ENCODE peak calls at places on chromosome 4, in nine cellular contexts. Y is Panc1, S is fibroblast of mammary gland, P is tibial nerve, N is stomach, T is cardiac muscle cell, L is heart left ventricle, Z is HL-60, I is lower leg skin. O is an unnamed sample.

GRCh38 chr4:139015948-139016451 is 419 bp downstream of the NOCT start:
- DNase-seq in Y (no peak), S (peak), P (no peak), N (peak), T (peak), L (no peak), Z (peak), I (peak), O (no peak)

GRCh38 chr4:180751009-180751408 is 1492.2 kb upstream of the TENM3 start:
- DNase-seq in Y (no peak), S (peak), P (no peak), N (no peak), T (peak), L (no peak), Z (no peak), I (no peak), O (no peak)

GRCh38 chr4:141210168-141210567 is 10.5 kb upstream of the ZNF330 start:
- DNase-seq in Y (no peak), S (no peak), P (no peak), N (no peak), T (no peak), L (no peak), Z (no peak), I (no peak), O (no peak)

GRCh38 chr4:140333523-140333922 is 39.9 kb upstream of the SCOC start:
- DNase-seq in Y (no peak), S (no peak), P (no peak), N (no peak), T (no peak), L (no peak), Z (no peak), I (no peak), O (no peak)

GRCh38 chr4:128574706-128575105 is 234.8 kb upstream of the JADE1 start:
- DNase-seq in Y (no peak), S (peak), P (peak), N (peak), T (peak), L (peak), Z (peak), I (no peak), O (no peak)

GRCh38 chr4:90943311-90943710 is 816.1 kb downstream of the CCSER1 start:
- DNase-seq in Y (no peak), S (no peak), P (no peak), N (no peak), T (no peak), L (no peak), Z (no peak), I (no peak), O (no peak)

GRCh38 chr4:38452009-38452408 is 212.0 kb upstream of the KLF3 start:
- DNase-seq in Y (no peak), S (no peak), P (no peak), N (no peak), T (no peak), L (no peak), Z (no peak), I (no peak), O (no peak)

GRCh38 chr4:8703857-8704495 is 111.4 kb downstream of the CPZ start:
- DNase-seq in Y (no peak), S (no peak), P (no peak), N (peak), T (no peak), L (no peak), Z (no peak), I (no peak), O (no peak)

GRCh38 chr4:175739612-175740011 is 72.5 kb downstream of the GPM6A start:
- DNase-seq in Y (no peak), S (no peak), P (no peak), N (no peak), T (no peak), L (no peak), Z (no peak), I (no peak), O (no peak)

GRCh38 chr4:184217569-184218131 is at the start of gene ENPP6:
- DNase-seq in Y (no peak), S (no peak), P (no peak), N (no peak), T (no peak), L (no peak), Z (no peak), I (no peak), O (no peak)

GRCh38 chr4:161189286-161190134 is 974.3 kb downstream of the FSTL5 start:
- DNase-seq in Y (no peak), S (no peak), P (no peak), N (no peak), T (no peak), L (no peak), Z (no peak), I (no peak), O (no peak)

GRCh38 chr4:155403886-155404285 is 27.1 kb upstream of the MAP9 start:
- DNase-seq in Y (peak), S (peak), P (no peak), N (no peak), T (peak), L (no peak), Z (no peak), I (no peak), O (peak)

GRCh38 chr4:153781717-153782416 is 7.0 kb downstream of the SFRP2 start:
- DNase-seq in Y (no peak), S (peak), P (no peak), N (no peak), T (no peak), L (no peak), Z (no peak), I (no peak), O (peak)
- TF ChIP-seq CTCF in Y (no peak), S (no peak), P (no peak), N (no peak), T (no peak), L (no peak), Z (no peak), I (no peak), O (no peak)

GRCh38 chr4:108622828-108623227 is 2.5 kb downstream of the RPL34 start:
- DNase-seq in Y (no peak), S (no peak), P (no peak), N (no peak), T (no peak), L (no peak), Z (no peak), I (no peak), O (no peak)
- H3K4me3 ChIP-seq in Y (no peak), S (peak), P (no peak), N (peak), T (no peak), L (no peak), Z (peak), I (no peak), O (no peak)

DNA sequence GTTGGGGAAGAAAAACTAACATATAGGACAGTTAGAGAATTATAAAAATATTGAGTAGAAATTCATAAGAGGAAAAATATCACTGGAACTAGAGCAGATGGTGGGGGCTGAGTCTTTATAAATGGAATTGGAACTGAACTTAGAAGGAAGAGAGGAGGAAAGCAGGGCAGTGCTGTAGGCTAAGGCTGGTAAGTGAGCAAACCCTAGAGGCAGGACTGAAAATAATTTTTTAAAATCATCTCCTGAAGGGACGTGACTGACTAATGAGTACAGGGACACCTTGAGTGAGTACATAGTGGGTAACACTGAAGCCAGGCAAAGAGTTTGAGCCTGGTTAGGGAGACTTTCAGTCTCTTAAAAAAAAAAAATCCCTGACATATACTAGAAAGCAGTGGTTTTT is 63.3 kb downstream of the GALNT7 start:
- DNase-seq in Y (no peak), S (peak), P (no peak), N (no peak), T (peak), L (no peak), Z (peak), I (no peak), O (no peak)
- TF ChIP-seq CTCF in Y (peak), S (peak), P (no peak), N (no peak), T (peak), L (no peak), Z (no peak), I (no peak), O (peak)

GRCh38 chr4:124454772-124455270 is 257.7 kb downstream of the ANKRD50 start:
- DNase-seq in Y (no peak), S (no peak), P (no peak), N (no peak), T (no peak), L (no peak), Z (no peak), I (no peak), O (no peak)
- H3K4me3 ChIP-seq in Y (no peak), S (no peak), P (no peak), N (no peak), T (no peak), L (no peak), Z (no peak), I (no peak), O (no peak)

DNA sequence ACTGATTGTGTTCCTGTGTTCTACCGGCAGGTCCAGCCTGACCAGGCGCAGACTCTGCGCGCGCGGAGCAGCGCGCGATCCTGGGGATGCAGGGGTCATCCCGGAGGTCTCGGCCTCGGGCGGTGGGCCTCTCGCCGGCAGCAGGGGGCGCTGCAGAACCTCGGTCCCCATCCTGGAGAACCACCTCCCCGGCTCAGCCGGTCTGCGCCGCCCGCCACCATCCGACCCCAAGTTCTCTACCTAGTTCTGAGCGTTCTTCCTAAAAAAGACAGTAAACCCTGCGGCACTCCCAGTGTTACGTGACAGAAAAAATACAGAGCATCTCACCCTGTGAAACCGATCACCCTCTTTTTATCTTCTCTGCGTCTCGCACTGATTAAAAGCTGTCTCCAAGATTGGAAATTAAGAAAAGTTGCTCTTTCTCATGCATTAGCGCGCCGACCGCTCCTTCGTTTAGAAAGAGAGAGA is 1.6 kb downstream of the TRPC3 start:
- DNase-seq in Y (no peak), S (peak), P (peak), N (peak), T (peak), L (peak), Z (peak), I (peak), O (peak)
- TF ChIP-seq CTCF in Y (peak), S (peak), P (peak), N (peak), T (peak), L (peak), Z (peak), I (no peak), O (peak)

GRCh38 chr4:145735330-145735638 is 55.3 kb downstream of the C4orf51 start:
- DNase-seq in Y (no peak), S (peak), P (no peak), N (no peak), T (peak), L (no peak), Z (no peak), I (no peak), O (peak)
- H3K4me3 ChIP-seq in Y (no peak), S (no peak), P (no peak), N (no peak), T (no peak), L (no peak), Z (no peak), I (no peak), O (no peak)

DNA sequence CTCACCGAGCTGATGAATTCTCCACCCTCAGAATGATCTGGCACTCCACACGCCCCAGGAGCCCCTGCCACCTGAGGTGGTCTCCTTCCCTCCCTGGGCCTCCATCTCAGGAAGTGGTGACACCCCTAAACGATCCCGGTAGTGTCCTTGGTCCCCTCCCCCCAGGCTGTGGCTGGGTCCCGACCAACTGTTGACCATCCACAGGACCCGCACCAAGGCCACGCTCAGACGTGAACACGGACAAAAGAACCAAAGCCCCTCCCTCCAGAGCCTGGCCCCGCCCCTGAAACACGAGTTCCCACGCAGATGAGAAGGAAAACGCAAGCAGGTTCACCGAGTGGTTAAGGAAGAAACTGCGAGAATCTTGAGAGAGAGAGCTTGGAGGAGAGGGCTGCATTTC is 16.6 kb downstream of the LRPAP1 start:
- DNase-seq in Y (no peak), S (no peak), P (no peak), N (no peak), T (no peak), L (no peak), Z (no peak), I (no peak), O (no peak)
- TF ChIP-seq CTCF in Y (no peak), S (no peak), P (no peak), N (no peak), T (no peak), L (no peak), Z (no peak), I (no peak), O (no peak)